ENCODE peak calls at places on chromosomes 3 and 15, in seven cellular contexts. T, V, F, J, W, L and H are unnamed samples.
A peak's percentile ranks its signal among the peaks of the same experiment; 100 is the strongest.

GRCh38 chr3:52712291-52713212 is 6.6 kb downstream of the SPCS1 start:
- DNase-seq in T (no peak), V (no peak), F (no peak), J (no peak), W (no peak), L (no peak), H (no peak)

GRCh38 chr3:40516201-40516600 is 8.6 kb upstream of the ZNF621 start:
- DNase-seq in T (no peak), V (no peak), F (peak; percentile 83), J (no peak), W (no peak), L (no peak), H (no peak)

GRCh38 chr3:34387831-34388564 is 589.6 kb downstream of the PDCD6IP start:
- DNase-seq in T (no peak), V (no peak), F (no peak), J (no peak), W (peak; percentile 7), L (peak; percentile 23), H (no peak)

GRCh38 chr3:116667791-116668190 is 41.8 kb upstream of the TUSC7 start:
- DNase-seq in T (no peak), V (no peak), F (no peak), J (no peak), W (no peak), L (no peak), H (no peak)

GRCh38 chr3:16300282-16300681 is 35.3 kb downstream of the OXNAD1 start:
- DNase-seq in T (no peak), V (no peak), F (no peak), J (no peak), W (no peak), L (no peak), H (no peak)

GRCh38 chr3:79086514-79086913 is 681.3 kb downstream of the ROBO1 start:
- DNase-seq in T (peak; percentile 67), V (no peak), F (peak; percentile 69), J (peak; percentile 74), W (peak; percentile 65), L (peak; percentile 74), H (no peak)

GRCh38 chr3:194382196-194382891 is 12.8 kb upstream of the LRRC15 start:
- DNase-seq in T (no peak), V (no peak), F (no peak), J (no peak), W (no peak), L (no peak), H (no peak)

GRCh38 chr15:101807345-101807945 is 4.1 kb downstream of the OR4F6 start:
- DNase-seq in T (peak; percentile 65), V (no peak), F (no peak), J (peak; percentile 71), W (no peak), L (no peak), H (no peak)

GRCh38 chr15:78304487-78305413 is 5.3 kb upstream of the SKIC8 start:
- DNase-seq in T (no peak), V (no peak), F (no peak), J (no peak), W (no peak), L (no peak), H (no peak)

GRCh38 chr3:72494076-72495000 is 353.9 kb downstream of the SHQ1 start:
- DNase-seq in T (peak; percentile 58), V (no peak), F (peak; percentile 88), J (peak; percentile 38), W (no peak), L (no peak), H (no peak)

GRCh38 chr15:45328663-45329062 is 49.7 kb downstream of the GATM start:
- DNase-seq in T (no peak), V (no peak), F (no peak), J (no peak), W (no peak), L (no peak), H (no peak)

GRCh38 chr3:52353291-52353855 is 37.3 kb downstream of the DNAH1 start:
- DNase-seq in T (no peak), V (no peak), F (no peak), J (no peak), W (no peak), L (no peak), H (no peak)

DNA sequence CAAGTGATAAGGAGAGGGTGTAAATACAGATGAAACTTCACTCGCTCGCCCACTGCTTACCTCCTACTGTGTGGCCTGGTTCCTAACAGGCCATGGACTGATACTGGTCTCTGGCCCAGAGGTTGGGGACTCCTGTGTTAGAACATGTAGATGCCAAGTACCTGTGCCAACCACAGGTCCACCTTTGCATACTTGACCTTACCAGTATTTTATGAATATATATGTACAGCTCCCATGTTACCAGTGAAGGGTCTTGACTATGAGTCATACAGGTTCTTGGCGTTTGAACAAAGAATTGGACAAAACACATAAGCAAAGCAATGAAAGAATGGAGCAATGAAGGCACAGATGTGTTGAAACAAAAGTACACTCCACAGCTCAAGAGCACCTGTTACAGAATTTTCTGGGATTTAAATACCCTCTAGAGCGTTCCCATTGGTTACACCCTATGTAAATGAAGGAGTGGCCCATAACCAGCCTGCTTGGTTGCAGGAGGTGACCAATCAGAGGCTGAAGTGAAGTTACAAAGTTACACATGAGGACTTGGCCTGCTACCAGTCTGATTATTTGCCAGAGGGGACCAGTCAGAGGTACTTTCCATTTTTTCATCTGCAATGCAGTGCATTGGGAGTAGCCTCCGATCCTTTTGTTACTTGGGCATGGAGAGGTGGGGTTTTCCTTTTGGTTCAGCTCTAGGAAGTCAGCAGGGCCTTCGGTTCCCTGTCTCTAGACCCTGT is 1.7 kb upstream of the GFM1 start:
- DNase-seq in T (no peak), V (no peak), F (no peak), J (no peak), W (no peak), L (no peak), H (no peak)
- TF ChIP-seq CTCF in T (no peak), V (no peak), F (no peak), J (no peak), W (no peak), L (no peak), H (no peak)

GRCh38 chr15:66399276-66399675 is 12.6 kb downstream of the MAP2K1 start:
- DNase-seq in T (no peak), V (no peak), F (no peak), J (no peak), W (no peak), L (no peak), H (no peak)

GRCh38 chr15:66400351-66400774 is 13.7 kb downstream of the MAP2K1 start:
- DNase-seq in T (no peak), V (no peak), F (no peak), J (peak; percentile 71), W (no peak), L (no peak), H (no peak)

GRCh38 chr15:66402885-66403284 is 16.2 kb downstream of the MAP2K1 start:
- DNase-seq in T (no peak), V (no peak), F (no peak), J (no peak), W (no peak), L (no peak), H (no peak)

GRCh38 chr15:66403323-66403722 is 16.6 kb downstream of the MAP2K1 start:
- DNase-seq in T (no peak), V (no peak), F (no peak), J (no peak), W (no peak), L (no peak), H (no peak)

DNA sequence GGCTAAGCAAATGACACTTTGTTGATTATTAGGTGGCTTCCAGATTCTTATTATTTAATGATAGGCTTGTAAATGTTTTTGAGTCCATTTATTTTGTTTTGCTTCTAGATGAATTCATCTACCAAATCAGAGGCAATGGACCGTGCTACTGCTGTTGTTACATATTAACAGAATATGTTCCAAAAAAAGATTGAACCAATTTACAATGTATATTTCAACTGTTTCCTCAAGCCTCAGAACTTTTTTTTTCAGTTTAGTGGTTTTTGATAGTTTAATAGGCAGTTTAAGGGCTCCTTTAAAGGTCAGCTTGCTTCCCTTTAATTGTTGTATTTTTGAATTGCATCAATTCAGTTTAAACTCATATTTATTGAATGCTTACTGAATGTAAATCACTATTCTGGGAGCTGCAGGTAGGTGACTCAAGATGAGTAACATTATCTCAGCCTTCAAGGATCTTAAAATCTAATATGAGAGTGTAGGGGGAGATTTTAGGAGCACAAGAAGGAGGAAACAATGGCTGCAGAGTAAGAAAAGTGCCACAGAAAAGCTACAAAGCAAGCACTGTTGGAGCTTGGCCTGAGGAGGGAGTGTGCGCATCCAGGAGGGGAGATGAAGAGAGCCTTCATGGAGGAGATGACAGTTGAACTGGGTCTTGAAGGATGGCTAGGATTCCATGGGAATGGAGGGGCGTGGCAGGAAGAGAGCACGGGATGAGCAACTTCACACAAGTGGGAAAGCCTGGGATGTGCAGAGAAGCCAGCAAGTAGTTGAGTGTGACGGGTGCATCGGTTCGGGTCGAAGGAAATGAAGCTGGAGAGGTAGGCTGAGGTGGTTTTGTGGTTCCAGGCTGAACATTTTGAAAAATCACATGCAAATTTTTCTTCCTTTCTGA is 14.7 kb downstream of the MAP2K1 start:
- DNase-seq in T (no peak), V (no peak), F (no peak), J (no peak), W (no peak), L (no peak), H (no peak)
- TF ChIP-seq CTCF in T (no peak), V (no peak), F (peak; percentile 8), J (no peak), W (no peak), L (no peak), H (no peak)

DNA sequence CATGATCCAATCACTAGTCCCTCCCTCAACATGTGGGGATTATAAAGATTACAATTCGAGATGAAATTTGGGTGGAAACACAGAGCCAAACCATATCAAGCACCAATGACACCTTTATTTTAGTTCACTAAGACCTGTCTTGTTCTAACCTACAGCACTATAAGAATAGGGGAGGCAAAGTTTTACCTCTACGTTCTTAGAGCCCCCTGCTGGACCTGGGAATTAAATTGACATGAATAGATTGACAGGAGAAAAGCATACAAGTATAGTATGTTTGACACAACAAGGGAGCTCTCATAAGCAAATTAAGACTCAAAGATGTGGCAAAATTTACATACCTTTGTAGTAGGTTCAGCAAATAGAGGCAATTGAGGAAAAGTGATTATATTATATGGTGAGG is 974.4 kb upstream of the ALCAM start:
- DNase-seq in T (no peak), V (no peak), F (no peak), J (no peak), W (no peak), L (no peak), H (no peak)
- TF ChIP-seq CTCF in T (no peak), V (no peak), F (no peak), J (no peak), W (no peak), L (no peak), H (no peak)

GRCh38 chr3:179045719-179046402 is 25.7 kb downstream of the ZMAT3 start:
- DNase-seq in T (no peak), V (no peak), F (no peak), J (no peak), W (no peak), L (peak; percentile 19), H (no peak)

DNA sequence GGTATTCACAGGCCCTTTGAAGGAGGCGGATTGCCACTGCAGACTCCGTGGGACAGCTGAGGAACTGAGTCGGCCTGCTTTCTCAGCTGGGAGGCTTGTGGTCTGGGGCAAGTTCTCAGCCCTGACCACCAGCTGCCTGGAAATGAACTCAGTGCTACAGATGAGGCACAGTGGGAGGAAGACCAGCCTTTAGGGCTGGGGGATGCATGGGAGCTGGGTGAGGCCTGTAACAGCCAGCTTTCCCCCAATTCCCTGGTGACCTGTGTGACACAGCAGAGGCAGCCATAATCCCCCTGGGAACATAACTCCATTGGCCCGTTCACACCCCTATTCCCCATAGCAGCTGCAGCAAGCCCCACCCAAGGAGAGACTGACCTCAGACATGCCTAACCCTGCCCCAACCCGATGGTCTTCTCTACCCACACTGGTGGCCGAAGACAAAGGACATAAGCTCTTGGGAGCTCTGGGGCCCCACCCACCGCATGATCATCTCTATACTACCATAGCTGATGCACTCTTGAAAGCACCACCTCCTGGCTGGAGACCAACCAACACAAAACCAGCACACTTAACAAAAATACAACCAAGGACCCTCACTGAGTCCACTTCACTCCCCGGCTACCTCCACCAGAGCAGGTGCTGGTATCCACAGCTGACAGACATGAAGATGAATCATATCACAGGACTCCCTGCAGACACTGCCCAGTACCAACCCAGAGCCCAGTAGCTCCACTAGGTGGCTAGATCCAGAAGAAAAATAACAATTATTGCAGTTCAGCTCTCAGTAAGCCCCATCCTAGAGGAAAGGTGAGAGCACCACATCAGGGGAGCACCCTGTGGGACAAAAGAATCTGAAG is 24.9 kb downstream of the ZMAT3 start:
- DNase-seq in T (no peak), V (no peak), F (no peak), J (no peak), W (no peak), L (no peak), H (no peak)
- TF ChIP-seq CTCF in T (no peak), V (no peak), F (peak; percentile 27), J (no peak), W (no peak), L (no peak), H (no peak)